ENCODE peak calls at places on chromosomes 3 and 15, in nine cellular contexts. S is colonic mucosa, C is tibial artery, V is prostate gland, I is BJ, Y is PC-3, L is HCT116, E is upper lobe of right lung, O is HepG2. T is an unnamed sample.

GRCh38 chr3:157136647-157137387 is 23.1 kb downstream of the CCNL1 start:
- DNase-seq in L (no peak), O (peak), Y (peak), C (no peak), I (no peak), E (no peak), S (peak), V (peak), T (no peak)

GRCh38 chr3:134857776-134858515 is 62.9 kb downstream of the EPHB1 start:
- DNase-seq in V (no peak), O (no peak), Y (no peak), I (no peak), E (no peak), C (no peak), S (no peak), L (no peak), T (no peak)

GRCh38 chr3:2568929-2569328 is 470.3 kb downstream of the CNTN4 start:
- DNase-seq in S (no peak), L (no peak), Y (no peak), I (no peak), O (no peak), E (no peak), C (no peak), V (no peak), T (no peak)

GRCh38 chr3:177491301-177492031 is 294.2 kb upstream of the TBL1XR1 start:
- DNase-seq in E (no peak), V (no peak), S (no peak), Y (peak), L (no peak), O (no peak), C (no peak), I (no peak), T (no peak)

GRCh38 chr3:178808748-178809147 is 262.9 kb downstream of the ZMAT3 start:
- DNase-seq in C (no peak), O (no peak), V (no peak), I (no peak), E (no peak), L (no peak), S (no peak), Y (no peak), T (no peak)

GRCh38 chr3:4731543-4732111 is 238.5 kb downstream of the ITPR1 start:
- DNase-seq in L (no peak), O (no peak), E (peak), Y (no peak), C (no peak), I (no peak), S (no peak), V (no peak), T (no peak)

GRCh38 chr3:125622381-125622788 is 27.1 kb upstream of the OSBPL11 start:
- DNase-seq in V (peak), C (peak), L (no peak), S (no peak), O (no peak), E (peak), I (no peak), Y (no peak), T (no peak)

GRCh38 chr3:118801899-118802298 is 232.7 kb downstream of the IGSF11 start:
- DNase-seq in O (no peak), V (no peak), C (no peak), E (no peak), S (no peak), L (no peak), I (no peak), Y (no peak), T (no peak)

GRCh38 chr15:77107068-77107467 is 36.2 kb upstream of the TSPAN3 start:
- DNase-seq in S (no peak), Y (no peak), L (no peak), C (no peak), O (no peak), I (no peak), V (no peak), E (no peak), T (no peak)

GRCh38 chr3:13377021-13377420 is 43.1 kb downstream of the NUP210 start:
- DNase-seq in Y (no peak), L (no peak), O (no peak), I (no peak), C (no peak), V (no peak), S (no peak), E (no peak), T (no peak)

GRCh38 chr3:60017631-60018030 is 967.8 kb upstream of the CFAP20DC start:
- DNase-seq in L (no peak), E (no peak), Y (peak), C (no peak), I (no peak), V (no peak), S (no peak), O (no peak), T (no peak)

GRCh38 chr3:59946401-59946800 is 896.6 kb upstream of the CFAP20DC start:
- DNase-seq in Y (no peak), C (no peak), I (no peak), V (no peak), S (no peak), E (no peak), L (no peak), O (no peak), T (no peak)

GRCh38 chr3:128176270-128176831 is 23.1 kb downstream of the EEFSEC start:
- DNase-seq in V (no peak), E (no peak), I (no peak), C (no peak), Y (no peak), S (no peak), L (no peak), O (no peak), T (no peak)

GRCh38 chr3:128875556-128876120 is 3.8 kb upstream of the ACAD9 start:
- DNase-seq in Y (peak), I (no peak), O (peak), V (no peak), C (no peak), L (no peak), S (peak), E (no peak), T (no peak)

GRCh38 chr15:96342611-96343528 is 12.4 kb downstream of the NR2F2 start:
- DNase-seq in C (peak), E (no peak), O (no peak), V (no peak), S (peak), L (no peak), Y (no peak), I (no peak), T (no peak)

GRCh38 chr3:127647171-127647884 is 18.3 kb downstream of the PODXL2 start:
- DNase-seq in V (no peak), E (no peak), S (no peak), Y (no peak), C (no peak), O (no peak), L (no peak), I (no peak), T (no peak)

GRCh38 chr15:79432345-79433311 is 492 bp downstream of the MINAR1 start:
- DNase-seq in O (no peak), V (no peak), I (no peak), C (no peak), Y (no peak), L (no peak), E (no peak), S (no peak), T (no peak)

GRCh38 chr3:10285742-10286524 is 6.8 kb downstream of the GHRL start:
- DNase-seq in C (no peak), V (no peak), E (no peak), O (no peak), L (no peak), S (no peak), Y (peak), I (no peak), T (no peak)

GRCh38 chr3:10288575-10288960 is 4.2 kb downstream of the GHRL start:
- DNase-seq in L (no peak), I (no peak), S (no peak), Y (no peak), V (no peak), E (peak), C (no peak), O (no peak), T (no peak)

GRCh38 chr3:10287936-10288574 is 4.7 kb downstream of the GHRL start:
- DNase-seq in O (no peak), Y (no peak), S (no peak), C (no peak), V (no peak), E (no peak), L (no peak), I (no peak), T (no peak)

GRCh38 chr3:10285307-10285706 is 7.4 kb downstream of the GHRL start:
- DNase-seq in I (no peak), O (no peak), E (no peak), S (no peak), L (no peak), C (no peak), V (no peak), Y (no peak), T (no peak)

GRCh38 chr3:10286596-10287295 is 6.0 kb downstream of the GHRL start:
- DNase-seq in Y (peak), O (peak), S (no peak), E (no peak), C (no peak), V (peak), I (no peak), L (peak), T (no peak)
- TF ChIP-seq CTCF in Y (peak), O (peak), S (no peak), E (no peak), C (peak), V (peak), I (no peak), L (peak), T (no peak)

GRCh38 chr3:57110797-57111196 is 50.3 kb downstream of the SPATA12 start:
- DNase-seq in L (no peak), I (no peak), V (no peak), S (no peak), E (no peak), Y (no peak), O (no peak), C (no peak), T (no peak)

GRCh38 chr3:57109437-57110199 is 49.2 kb downstream of the SPATA12 start:
- DNase-seq in L (no peak), S (no peak), O (no peak), Y (no peak), C (no peak), E (no peak), I (no peak), V (no peak), T (no peak)

GRCh38 chr3:57110214-57110613 is 49.8 kb downstream of the SPATA12 start:
- DNase-seq in L (no peak), S (no peak), C (no peak), I (no peak), Y (no peak), O (no peak), V (no peak), E (no peak), T (no peak)

GRCh38 chr3:57108684-57109083 is 48.2 kb downstream of the SPATA12 start:
- DNase-seq in I (no peak), L (no peak), V (no peak), Y (no peak), O (no peak), C (no peak), E (no peak), S (no peak), T (no peak)

GRCh38 chr3:57112206-57112605 is 51.7 kb downstream of the SPATA12 start:
- DNase-seq in Y (no peak), L (no peak), C (no peak), E (no peak), S (no peak), I (no peak), V (no peak), O (peak), T (no peak)
- TF ChIP-seq CTCF in Y (peak), L (peak), C (no peak), E (peak), S (no peak), I (no peak), V (no peak), O (peak), T (no peak)

DNA sequence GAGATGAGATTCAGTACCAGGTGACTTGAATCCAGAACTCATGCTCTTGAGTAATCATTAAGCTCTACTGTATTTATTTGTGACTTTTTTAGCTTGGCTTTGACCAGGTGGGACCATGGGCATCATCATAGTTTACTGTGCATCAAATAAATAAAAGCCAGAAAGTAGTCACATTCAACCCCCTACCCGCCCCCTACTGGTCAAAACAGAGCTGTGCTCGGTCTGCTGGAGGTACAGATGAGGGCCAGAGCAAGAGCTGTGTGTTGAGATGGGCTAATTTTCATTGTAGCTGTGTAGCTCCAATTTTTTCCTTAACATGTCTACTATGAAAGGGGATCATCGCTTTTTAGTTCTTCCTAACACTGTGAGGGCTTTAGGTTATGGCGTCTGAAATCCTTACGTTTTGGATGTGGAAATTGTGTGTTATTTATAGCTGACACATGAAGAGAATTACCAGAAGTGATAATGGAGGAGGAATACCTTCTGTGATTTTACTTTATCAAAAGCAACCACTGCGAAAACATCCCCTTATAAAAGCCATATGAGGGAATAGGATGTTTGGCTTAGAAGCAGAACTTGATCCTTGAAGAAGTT is 375.1 kb downstream of the PTPRG start:
- DNase-seq in C (no peak), L (no peak), Y (no peak), E (no peak), I (no peak), O (peak), V (no peak), S (peak), T (no peak)
- TF ChIP-seq CTCF in C (peak), L (peak), Y (peak), E (peak), I (peak), O (peak), V (no peak), S (no peak), T (no peak)

DNA sequence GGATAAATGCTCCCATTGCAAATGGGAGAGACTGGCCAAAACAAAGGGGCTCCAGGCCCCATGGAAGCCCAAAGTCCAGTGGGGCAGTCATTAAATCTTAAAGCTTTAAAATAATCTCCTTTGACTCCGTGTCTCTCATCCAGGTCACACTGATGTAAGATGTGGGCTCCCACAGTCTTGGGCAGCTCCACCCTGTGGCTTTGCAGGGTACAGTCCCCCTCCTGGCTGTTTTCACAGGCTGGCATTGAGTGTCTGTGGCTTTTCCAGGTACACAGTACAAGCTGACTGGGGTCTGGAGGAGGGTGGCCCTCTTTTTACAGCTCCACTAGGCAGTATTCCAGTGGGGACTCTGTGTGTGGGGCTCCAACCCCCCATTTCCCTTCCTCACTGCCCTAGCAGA is 45.9 kb downstream of the NIPA2 start:
- DNase-seq in E (peak), V (no peak), C (no peak), I (no peak), Y (no peak), S (no peak), L (no peak), O (peak), T (no peak)
- TF ChIP-seq CTCF in E (peak), V (no peak), C (no peak), I (no peak), Y (peak), S (no peak), L (peak), O (peak), T (no peak)

DNA sequence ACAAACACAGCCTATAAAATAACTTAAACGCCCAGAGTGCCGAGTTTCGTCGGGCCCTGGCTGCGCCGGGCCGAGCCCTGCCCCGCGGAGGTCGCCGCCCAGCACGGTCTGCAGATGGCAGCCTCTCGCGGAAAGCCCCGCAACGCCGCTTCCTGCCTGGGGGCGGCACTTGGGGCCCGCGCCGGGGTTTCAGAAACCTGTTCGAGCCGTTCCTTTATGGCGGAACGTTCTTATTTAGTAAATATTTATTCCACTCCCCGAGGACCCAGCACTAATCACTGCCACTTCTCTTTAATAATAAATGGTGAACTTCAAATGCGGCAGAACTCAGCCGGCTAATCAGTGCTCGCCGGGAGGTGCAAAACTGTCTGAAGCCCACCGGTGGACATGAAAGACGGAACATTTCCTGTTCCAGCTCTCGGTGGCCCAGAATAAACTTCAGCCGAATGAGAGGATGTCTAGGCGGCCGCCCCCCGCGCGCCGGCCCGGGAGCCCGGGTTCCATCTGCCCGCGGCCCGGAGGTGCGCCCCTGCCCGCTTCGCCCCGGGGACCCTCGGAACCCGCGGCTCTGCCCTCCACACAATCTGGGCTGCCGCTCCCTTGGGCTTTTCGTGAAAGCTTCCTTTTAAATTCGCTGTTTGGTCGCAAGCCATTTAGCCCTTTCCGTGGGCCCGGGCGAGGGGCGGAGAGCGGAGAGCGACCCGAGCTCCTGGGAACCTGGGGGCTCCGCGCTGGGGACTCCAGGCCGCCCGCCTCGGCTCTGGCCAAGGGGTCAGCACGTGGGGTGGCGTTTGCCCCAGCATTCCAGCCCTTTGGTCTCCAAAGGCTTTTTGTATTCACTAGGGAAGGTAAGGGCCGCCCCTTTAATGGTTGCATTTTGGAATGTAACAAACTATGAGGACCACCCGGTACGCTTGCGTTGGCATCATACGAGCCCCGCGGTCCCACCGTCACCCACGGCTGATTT is 110.8 kb upstream of the ATP11B start:
- DNase-seq in Y (peak), C (no peak), E (peak), L (no peak), I (no peak), O (peak), S (peak), V (peak), T (peak)
- TF ChIP-seq CTCF in Y (peak), C (no peak), E (peak), L (no peak), I (peak), O (peak), S (peak), V (peak), T (no peak)

GRCh38 chr3:143751643-143752178 is 96.6 kb downstream of the SLC9A9 start:
- DNase-seq in Y (no peak), C (no peak), S (no peak), O (no peak), E (no peak), I (no peak), L (no peak), V (no peak), T (no peak)
- TF ChIP-seq CTCF in Y (no peak), C (no peak), S (no peak), O (no peak), E (no peak), I (no peak), L (no peak), V (no peak), T (no peak)

GRCh38 chr3:143763568-143764162 is 84.6 kb downstream of the SLC9A9 start:
- DNase-seq in C (no peak), Y (peak), V (no peak), I (no peak), S (no peak), E (no peak), O (no peak), L (no peak), T (no peak)
- TF ChIP-seq CTCF in C (peak), Y (peak), V (peak), I (peak), S (no peak), E (peak), O (no peak), L (peak), T (no peak)

GRCh38 chr3:15325228-15325627 is 7.2 kb downstream of the SH3BP5 start:
- DNase-seq in I (no peak), V (no peak), Y (peak), S (no peak), C (no peak), O (no peak), E (no peak), L (no peak), T (no peak)
- TF ChIP-seq CTCF in I (no peak), V (no peak), Y (no peak), S (no peak), C (no peak), O (no peak), E (no peak), L (no peak), T (no peak)

GRCh38 chr3:100261481-100261903 is 700 bp downstream of the TBC1D23 start:
- DNase-seq in S (no peak), L (no peak), C (no peak), O (peak), E (no peak), V (no peak), Y (no peak), I (no peak), T (no peak)

GRCh38 chr3:100260685-100261480 is at the start of gene TBC1D23:
- DNase-seq in E (peak), L (peak), V (peak), I (peak), C (peak), S (peak), Y (peak), O (peak), T (peak)

GRCh38 chr3:100257601-100258000 is 3.2 kb upstream of the TBC1D23 start:
- DNase-seq in Y (no peak), L (no peak), S (no peak), O (no peak), C (no peak), E (no peak), I (no peak), V (no peak), T (no peak)

GRCh38 chr3:100263583-100263982 is 2.8 kb downstream of the TBC1D23 start:
- DNase-seq in O (no peak), V (no peak), C (no peak), I (no peak), Y (no peak), E (no peak), S (no peak), L (no peak), T (no peak)

GRCh38 chr3:100260081-100260684 is 609 bp upstream of the TBC1D23 start:
- DNase-seq in V (no peak), S (peak), E (peak), I (no peak), C (peak), Y (no peak), O (peak), L (no peak), T (no peak)
- TF ChIP-seq CTCF in V (peak), S (no peak), E (peak), I (peak), C (peak), Y (no peak), O (no peak), L (no peak), T (no peak)

GRCh38 chr3:78645628-78646310 is 1122.0 kb downstream of the ROBO1 start:
- DNase-seq in C (no peak), L (peak), Y (peak), I (peak), S (peak), E (no peak), V (peak), O (peak), T (no peak)
- TF ChIP-seq CTCF in C (peak), L (peak), Y (peak), I (peak), S (peak), E (peak), V (peak), O (peak), T (peak)

T was measured in activated B cell treated with CpG ODN at 0.5 μM for 24 hours.